ENCODE peak calls at places on chromosomes 3 and 15, in five cellular contexts. E, A, B, N and I are unnamed samples.

GRCh38 chr3:106120334-106120733 is 251.5 kb upstream of the CBLB start:
- DNase-seq in E (no peak), A (peak), B (no peak), N (no peak), I (no peak)

GRCh38 chr15:45307230-45307924 is 55.3 kb downstream of the SLC28A2 start:
- DNase-seq in E (peak), A (peak), B (peak), N (peak), I (peak)

GRCh38 chr3:50028336-50028735 is 60.4 kb upstream of the RBM5 start:
- DNase-seq in E (no peak), A (peak), B (no peak), N (no peak), I (no peak)

GRCh38 chr3:70053293-70053692 is 53.8 kb downstream of the SAMMSON start:
- DNase-seq in E (no peak), A (no peak), B (no peak), N (no peak), I (no peak)

GRCh38 chr3:143627336-143627735 is 220.9 kb downstream of the SLC9A9 start:
- DNase-seq in E (no peak), A (peak), B (no peak), N (no peak), I (no peak)

GRCh38 chr3:13753926-13754325 is 125.9 kb downstream of the WNT7A start:
- DNase-seq in E (no peak), A (no peak), B (no peak), N (no peak), I (no peak)

GRCh38 chr3:123638936-123639680 is 54.3 kb upstream of the HACD2 start:
- DNase-seq in E (no peak), A (no peak), B (no peak), N (no peak), I (no peak)

GRCh38 chr15:31434418-31435255 is 108.0 kb downstream of the KLF13 start:
- DNase-seq in E (no peak), A (peak), B (no peak), N (peak), I (no peak)

GRCh38 chr3:12049675-12050074 is 45.5 kb downstream of the SYN2 start:
- DNase-seq in E (no peak), A (peak), B (no peak), N (no peak), I (peak)

GRCh38 chr15:40891810-40892448 is 2.3 kb upstream of the VPS18 start:
- DNase-seq in E (peak), A (peak), B (peak), N (no peak), I (peak)

GRCh38 chr15:67865331-67865730 is 25.5 kb upstream of the RNU6-1 start:
- DNase-seq in E (no peak), A (peak), B (no peak), N (no peak), I (no peak)

GRCh38 chr3:57923101-57923500 is 85.1 kb upstream of the FLNB start:
- DNase-seq in E (no peak), A (no peak), B (no peak), N (no peak), I (no peak)

GRCh38 chr3:84836961-84837360 is 121.8 kb upstream of the CADM2 start:
- DNase-seq in E (no peak), A (no peak), B (no peak), N (no peak), I (no peak)

GRCh38 chr15:67025719-67026118 is 39.7 kb upstream of the SMAD3 start:
- DNase-seq in E (peak), A (peak), B (peak), N (no peak), I (no peak)

GRCh38 chr15:39127925-39128617 is 452.8 kb upstream of the THBS1 start:
- DNase-seq in E (peak), A (peak), B (no peak), N (no peak), I (peak)

GRCh38 chr3:147298511-147298982 is 107.8 kb downstream of the ZIC4 start:
- DNase-seq in E (peak), A (peak), B (no peak), N (no peak), I (no peak)

GRCh38 chr15:39580630-39581500 is at the start of gene THBS1:
- DNase-seq in E (peak), A (peak), B (peak), N (no peak), I (no peak)

GRCh38 chr3:38125305-38126120 is 11.4 kb downstream of the ACAA1 start:
- DNase-seq in E (no peak), A (no peak), B (no peak), N (no peak), I (no peak)

GRCh38 chr3:129085165-129085715 is 24.7 kb downstream of the GP9 start:
- DNase-seq in E (no peak), A (no peak), B (no peak), N (no peak), I (no peak)

GRCh38 chr3:129082026-129082425 is 21.4 kb downstream of the GP9 start:
- DNase-seq in E (no peak), A (no peak), B (no peak), N (no peak), I (no peak)

GRCh38 chr3:129078510-129078909 is 17.9 kb downstream of the GP9 start:
- DNase-seq in E (no peak), A (no peak), B (no peak), N (no peak), I (no peak)

GRCh38 chr3:129084501-129084900 is 23.9 kb downstream of the GP9 start:
- DNase-seq in E (no peak), A (no peak), B (no peak), N (no peak), I (no peak)

GRCh38 chr3:129081503-129081902 is 20.9 kb downstream of the GP9 start:
- DNase-seq in E (no peak), A (no peak), B (no peak), N (no peak), I (no peak)
- TF ChIP-seq RCOR1 in E (no peak), A (no peak), B (no peak), N (no peak), I (no peak)

GRCh38 chr3:43629741-43630140 is 7.9 kb upstream of the ANO10 start:
- DNase-seq in E (peak), A (peak), B (no peak), N (no peak), I (no peak)

GRCh38 chr3:43629254-43629653 is 7.4 kb upstream of the ANO10 start:
- DNase-seq in E (peak), A (peak), B (no peak), N (no peak), I (no peak)

GRCh38 chr3:43624619-43625305 is 3.0 kb upstream of the ANO10 start:
- DNase-seq in E (no peak), A (no peak), B (no peak), N (no peak), I (no peak)

GRCh38 chr3:43632269-43632733 is 10.5 kb upstream of the ANO10 start:
- DNase-seq in E (peak), A (peak), B (no peak), N (no peak), I (peak)

GRCh38 chr3:43627360-43627759 is 5.5 kb upstream of the ANO10 start:
- DNase-seq in E (no peak), A (no peak), B (no peak), N (no peak), I (no peak)
- TF ChIP-seq RCOR1 in E (no peak), A (no peak), B (no peak), N (no peak), I (no peak)

GRCh38 chr3:161069441-161070251 is 35.5 kb downstream of the B3GALNT1 start:
- DNase-seq in E (peak), A (peak), B (no peak), N (peak), I (no peak)
- TF ChIP-seq RCOR1 in E (no peak), A (no peak), B (no peak), N (no peak), I (no peak)

GRCh38 chr3:64224826-64225606 is at the start of gene PRICKLE2:
- DNase-seq in E (peak), A (peak), B (no peak), N (peak), I (no peak)
- TF ChIP-seq RCOR1 in E (no peak), A (peak), B (no peak), N (no peak), I (no peak)

GRCh38 chr3:175914785-175915184 is 1055.7 kb downstream of the NAALADL2 start:
- DNase-seq in E (no peak), A (peak), B (no peak), N (no peak), I (no peak)

GRCh38 chr3:175916151-175916946 is 1057.2 kb downstream of the NAALADL2 start:
- DNase-seq in E (no peak), A (no peak), B (no peak), N (no peak), I (no peak)

DNA sequence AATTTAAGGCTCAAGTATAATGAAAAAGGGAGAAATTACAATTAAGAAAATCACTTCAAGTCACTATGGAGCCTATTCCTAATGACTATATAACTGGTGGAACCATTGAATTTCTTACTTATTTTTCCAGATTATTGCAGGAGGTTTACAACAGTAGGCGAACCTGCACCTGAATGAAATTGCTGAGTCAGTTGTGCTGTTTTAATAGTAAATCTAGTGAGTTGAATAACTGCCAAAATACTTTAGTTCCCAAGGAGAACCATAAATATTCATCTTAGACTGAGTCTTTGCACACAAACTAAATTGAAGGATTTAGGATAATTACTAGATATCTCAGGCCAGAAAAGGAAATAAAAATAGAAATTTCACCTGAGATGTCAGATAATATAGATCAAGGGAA is 1052.8 kb downstream of the NAALADL2 start:
- DNase-seq in E (no peak), A (no peak), B (no peak), N (no peak), I (no peak)
- TF ChIP-seq RCOR1 in E (no peak), A (no peak), B (no peak), N (no peak), I (no peak)

DNA sequence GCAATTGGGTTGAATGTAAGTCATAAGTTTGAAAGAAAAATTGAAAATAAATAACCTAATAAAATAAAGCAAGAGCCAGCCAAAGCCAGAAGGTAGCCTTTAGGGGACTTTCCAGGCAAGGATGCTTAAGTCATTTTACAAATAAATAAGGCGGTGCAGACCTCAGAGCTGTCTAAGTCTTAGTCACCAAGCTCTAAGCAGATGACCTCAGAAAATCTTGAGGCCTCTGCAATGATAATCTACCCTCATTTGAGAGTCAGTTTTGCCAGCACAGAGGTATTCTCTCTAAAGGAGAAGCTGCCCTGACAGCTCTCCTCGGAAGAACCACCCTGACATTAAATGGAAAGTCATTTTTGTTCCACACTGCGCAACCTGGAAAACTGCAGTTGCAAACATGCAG is 113.9 kb downstream of the OXNAD1 start:
- DNase-seq in E (no peak), A (peak), B (no peak), N (no peak), I (no peak)
- TF ChIP-seq RCOR1 in E (no peak), A (no peak), B (no peak), N (no peak), I (no peak)